ENCODE peak calls at places on chromosome 12, in five cellular contexts. N is left cardiac atrium; Q is IMR-90; O is naive thymus-derived CD4-positive, alpha-beta T cell; P is T-helper 17 cell. I is an unnamed sample.

GRCh38 chr12:93846936-93847516 is 169.9 kb downstream of the CRADD start:
- ATAC-seq in O (no peak), Q (no peak), P (no peak), N (no peak), I (no peak)

GRCh38 chr12:76275511-76276093 is 72.6 kb downstream of the BBS10 start:
- ATAC-seq in P (no peak), N (no peak), Q (no peak), O (no peak), I (no peak)

GRCh38 chr12:45200497-45201043 is 15.3 kb upstream of the ANO6 start:
- ATAC-seq in N (no peak), P (peak), Q (peak), O (peak), I (no peak)

GRCh38 chr12:8065991-8066594 is at the start of gene C3AR1:
- ATAC-seq in Q (peak), O (peak), P (peak), N (peak), I (peak)

GRCh38 chr12:101928556-101928955 is 51.2 kb downstream of the DRAM1 start:
- ATAC-seq in N (no peak), Q (no peak), O (no peak), P (no peak), I (no peak)

GRCh38 chr12:27554421-27555186 is 30.6 kb downstream of the PPFIBP1 start:
- ATAC-seq in O (no peak), P (no peak), N (peak), Q (peak), I (peak)

GRCh38 chr12:107131832-107132616 is 38.7 kb upstream of the CRY1 start:
- ATAC-seq in N (no peak), P (peak), Q (peak), O (peak), I (no peak)

GRCh38 chr12:65313704-65314317 is 35.3 kb downstream of the MSRB3 start:
- ATAC-seq in Q (peak), N (no peak), O (no peak), P (no peak), I (no peak)

GRCh38 chr12:28552472-28553061 is 362.3 kb downstream of the CCDC91 start:
- ATAC-seq in N (no peak), O (no peak), Q (no peak), P (no peak), I (no peak)

GRCh38 chr12:108238474-108238873 is 100.6 kb downstream of the CMKLR1 start:
- ATAC-seq in O (no peak), P (no peak), Q (no peak), N (no peak), I (no peak)

GRCh38 chr12:81520064-81520945 is 238.8 kb downstream of the PPFIA2 start:
- ATAC-seq in O (no peak), P (no peak), Q (no peak), N (no peak), I (no peak)

GRCh38 chr12:56413392-56413791 is 35.8 kb downstream of the TIMELESS start:
- ATAC-seq in N (no peak), O (no peak), P (no peak), Q (no peak), I (no peak)

GRCh38 chr12:107760207-107760816 is 625 bp downstream of the PRDM4 start:
- ATAC-seq in Q (peak), P (peak), N (no peak), O (no peak), I (no peak)

GRCh38 chr12:122825773-122826724 is 9.2 kb upstream of the HIP1R start:
- ATAC-seq in P (peak), O (peak), N (no peak), Q (peak), I (no peak)

GRCh38 chr12:104467346-104467837 is 10.6 kb downstream of the CHST11 start:
- ATAC-seq in O (no peak), Q (no peak), P (no peak), N (no peak), I (no peak)

GRCh38 chr12:104524026-104524425 is 67.3 kb downstream of the CHST11 start:
- ATAC-seq in N (no peak), O (no peak), Q (no peak), P (no peak), I (no peak)

GRCh38 chr12:22535478-22535877 is 8.9 kb downstream of the C2CD5 start:
- ATAC-seq in Q (no peak), N (no peak), O (peak), P (peak), I (no peak)

GRCh38 chr12:109923038-109923437 is 23.0 kb downstream of the TCHP start:
- ATAC-seq in N (no peak), P (no peak), O (no peak), Q (no peak), I (no peak)

GRCh38 chr12:25713264-25713663 is 160.2 kb upstream of the LMNTD1 start:
- ATAC-seq in Q (no peak), N (no peak), O (no peak), P (no peak), I (no peak)

GRCh38 chr12:16165506-16165905 is 112.0 kb downstream of the SLC15A5 start:
- ATAC-seq in O (no peak), Q (peak), N (peak), P (no peak), I (peak)

GRCh38 chr12:119546340-119546739 is 47.2 kb upstream of the TMEM233 start:
- ATAC-seq in Q (no peak), N (no peak), O (no peak), P (no peak), I (no peak)

GRCh38 chr12:70364695-70365397 is 1.2 kb upstream of the KCNMB4 start:
- ATAC-seq in P (no peak), N (no peak), Q (no peak), O (no peak), I (no peak)

GRCh38 chr12:22115711-22116110 is 69.7 kb downstream of the CMAS start:
- ATAC-seq in O (no peak), Q (no peak), N (no peak), P (no peak), I (no peak)

GRCh38 chr12:102643871-102644551 is 163.6 kb upstream of the IGF1 start:
- ATAC-seq in N (no peak), Q (no peak), O (no peak), P (no peak), I (no peak)

GRCh38 chr12:56833780-56834179 is 70.7 kb downstream of the HSD17B6 start:
- ATAC-seq in Q (peak), N (no peak), P (no peak), O (no peak), I (no peak)

GRCh38 chr12:128190614-128191013 is 76.4 kb upstream of the TMEM132C start:
- ATAC-seq in P (no peak), O (no peak), Q (no peak), N (no peak), I (no peak)